ENCODE peak calls at places on chromosome 18, in nine cellular contexts. Z is PC-9; F is activated naive CD4-positive, alpha-beta T cell treated with Interleukin-2 at 50 U/mL for 16 hours; V is T-helper 9 cell; O is activated CD8-positive, alpha-beta memory T cell treated with anti-CD3 and anti-CD28 coated beads for 4 hours; X is D721Med; M is amygdala; T is fibroblast of lung; W is AG10803. R is an unnamed sample.

GRCh38 chr18:57784034-57784815 is 18.9 kb downstream of the ATP8B1 start:
- DNase-seq in O (no peak), Z (peak), T (peak), X (no peak), W (peak), F (no peak), V (no peak), M (no peak), R (no peak)

GRCh38 chr18:43587538-43588153 is 310.4 kb upstream of the SYT4 start:
- DNase-seq in W (peak), V (no peak), T (peak), X (no peak), Z (no peak), M (no peak), O (no peak), F (no peak), R (no peak)

GRCh38 chr18:46152436-46152807 is 48.2 kb downstream of the HAUS1 start:
- DNase-seq in V (no peak), Z (no peak), X (no peak), W (peak), O (no peak), M (no peak), F (no peak), T (peak), R (no peak)

GRCh38 chr18:54828290-54828871 is at the start of gene RAB27B:
- DNase-seq in O (peak), F (peak), W (peak), V (peak), M (peak), X (peak), T (peak), Z (peak), R (peak)

GRCh38 chr18:78906066-78906465 is 73.6 kb upstream of the SALL3 start:
- DNase-seq in W (no peak), T (no peak), Z (no peak), V (no peak), O (no peak), X (no peak), F (no peak), M (no peak), R (no peak)

GRCh38 chr18:2179498-2180183 is 391.7 kb downstream of the METTL4 start:
- DNase-seq in X (no peak), W (no peak), F (no peak), V (no peak), Z (no peak), O (no peak), M (no peak), T (no peak), R (no peak)

GRCh38 chr18:74316257-74317180 is 880 bp downstream of the C18orf63 start:
- DNase-seq in M (no peak), V (no peak), Z (peak), F (no peak), W (peak), O (no peak), X (no peak), T (peak), R (no peak)

GRCh38 chr18:69758458-69758857 is 189.2 kb downstream of the CD226 start:
- DNase-seq in W (peak), F (no peak), O (no peak), V (no peak), T (peak), X (no peak), Z (no peak), M (no peak), R (no peak)